ENCODE peak calls at places on chromosomes 7 and 10, in nine cellular contexts. One of them, this sample, is unnamed.

GRCh38 chr7:11748884-11749283 is 83.1 kb downstream of the THSD7A start:
- DNase-seq in Calu3: no peak
- DNase-seq in cardiac muscle cell: no peak
- DNase-seq in mammary epithelial cell: no peak
- DNase-seq in foreskin fibroblast: no peak
- DNase-seq in HFFc6: no peak
- DNase-seq in right atrium auricular region: no peak
- DNase-seq in RWPE1: no peak
- DNase-seq in CD8-positive, alpha-beta T cell: no peak
- DNase-seq in this sample: no peak

GRCh38 chr7:133934974-133935330 is 192.2 kb upstream of the LRGUK start:
- DNase-seq in Calu3: no peak
- DNase-seq in cardiac muscle cell: no peak
- DNase-seq in mammary epithelial cell: no peak
- DNase-seq in foreskin fibroblast: no peak
- DNase-seq in HFFc6: peak; percentile 9
- DNase-seq in right atrium auricular region: no peak
- DNase-seq in RWPE1: no peak
- DNase-seq in CD8-positive, alpha-beta T cell: no peak
- DNase-seq in this sample: no peak

GRCh38 chr10:20004087-20004523 is 187.9 kb downstream of the PLXDC2 start:
- DNase-seq in Calu3: no peak
- DNase-seq in cardiac muscle cell: peak; percentile 37
- DNase-seq in mammary epithelial cell: peak; percentile 43
- DNase-seq in foreskin fibroblast: no peak
- DNase-seq in HFFc6: no peak
- DNase-seq in right atrium auricular region: peak; percentile 71
- DNase-seq in RWPE1: no peak
- DNase-seq in CD8-positive, alpha-beta T cell: no peak
- DNase-seq in this sample: no peak

GRCh38 chr7:38796636-38797501 is 112.1 kb downstream of the VPS41 start:
- DNase-seq in Calu3: peak; percentile 79
- DNase-seq in cardiac muscle cell: peak; percentile 63
- DNase-seq in mammary epithelial cell: peak; percentile 39
- DNase-seq in foreskin fibroblast: peak; percentile 42
- DNase-seq in HFFc6: peak; percentile 52
- DNase-seq in right atrium auricular region: no peak
- DNase-seq in RWPE1: peak; percentile 37
- DNase-seq in CD8-positive, alpha-beta T cell: peak; percentile 25
- DNase-seq in this sample: peak; percentile 68

GRCh38 chr10:6114758-6115410 is 26.1 kb downstream of the RBM17 start:
- DNase-seq in Calu3: no peak
- DNase-seq in cardiac muscle cell: no peak
- DNase-seq in mammary epithelial cell: no peak
- DNase-seq in foreskin fibroblast: peak; percentile 72
- DNase-seq in HFFc6: peak; percentile 90
- DNase-seq in right atrium auricular region: no peak
- DNase-seq in RWPE1: peak; percentile 30
- DNase-seq in CD8-positive, alpha-beta T cell: no peak
- DNase-seq in this sample: no peak

GRCh38 chr7:139730746-139731612 is 46.8 kb downstream of the HIPK2 start:
- DNase-seq in Calu3: peak; percentile 25
- DNase-seq in cardiac muscle cell: no peak
- DNase-seq in mammary epithelial cell: no peak
- DNase-seq in foreskin fibroblast: peak; percentile 71
- DNase-seq in HFFc6: no peak
- DNase-seq in right atrium auricular region: peak; percentile 80
- DNase-seq in RWPE1: peak; percentile 4
- DNase-seq in CD8-positive, alpha-beta T cell: peak; percentile 58
- DNase-seq in this sample: no peak

GRCh38 chr10:4028027-4028471 is 243.0 kb upstream of the KLF6 start:
- DNase-seq in Calu3: no peak
- DNase-seq in cardiac muscle cell: no peak
- DNase-seq in mammary epithelial cell: peak; percentile 28
- DNase-seq in foreskin fibroblast: peak; percentile 33
- DNase-seq in HFFc6: no peak
- DNase-seq in right atrium auricular region: no peak
- DNase-seq in RWPE1: no peak
- DNase-seq in CD8-positive, alpha-beta T cell: no peak
- DNase-seq in this sample: no peak

GRCh38 chr10:28679941-28680752 is 2.8 kb downstream of the BAMBI start:
- DNase-seq in Calu3: peak; percentile 45
- DNase-seq in cardiac muscle cell: peak; percentile 67
- DNase-seq in mammary epithelial cell: peak; percentile 10
- DNase-seq in foreskin fibroblast: no peak
- DNase-seq in HFFc6: no peak
- DNase-seq in right atrium auricular region: no peak
- DNase-seq in RWPE1: no peak
- DNase-seq in CD8-positive, alpha-beta T cell: no peak
- DNase-seq in this sample: no peak

GRCh38 chr10:80580811-80581468 is 43.2 kb downstream of the SH2D4B start:
- DNase-seq in Calu3: no peak
- DNase-seq in cardiac muscle cell: peak; percentile 28
- DNase-seq in mammary epithelial cell: no peak
- DNase-seq in foreskin fibroblast: no peak
- DNase-seq in HFFc6: no peak
- DNase-seq in right atrium auricular region: no peak
- DNase-seq in RWPE1: no peak
- DNase-seq in CD8-positive, alpha-beta T cell: no peak
- DNase-seq in this sample: no peak

GRCh38 chr10:80582561-80582960 is 44.9 kb downstream of the SH2D4B start:
- DNase-seq in Calu3: no peak
- DNase-seq in cardiac muscle cell: no peak
- DNase-seq in mammary epithelial cell: no peak
- DNase-seq in foreskin fibroblast: no peak
- DNase-seq in HFFc6: no peak
- DNase-seq in right atrium auricular region: peak; percentile 5
- DNase-seq in RWPE1: no peak
- DNase-seq in CD8-positive, alpha-beta T cell: no peak
- DNase-seq in this sample: no peak

GRCh38 chr10:80585812-80586211 is 48.1 kb downstream of the SH2D4B start:
- DNase-seq in Calu3: no peak
- DNase-seq in cardiac muscle cell: no peak
- DNase-seq in mammary epithelial cell: no peak
- DNase-seq in foreskin fibroblast: no peak
- DNase-seq in HFFc6: no peak
- DNase-seq in right atrium auricular region: peak; percentile 23
- DNase-seq in RWPE1: no peak
- DNase-seq in CD8-positive, alpha-beta T cell: no peak
- DNase-seq in this sample: no peak

GRCh38 chr10:80581469-80581835 is 43.8 kb downstream of the SH2D4B start:
- DNase-seq in Calu3: no peak
- DNase-seq in cardiac muscle cell: no peak
- DNase-seq in mammary epithelial cell: no peak
- DNase-seq in foreskin fibroblast: no peak
- DNase-seq in HFFc6: no peak
- DNase-seq in right atrium auricular region: peak; percentile 30
- DNase-seq in RWPE1: no peak
- DNase-seq in CD8-positive, alpha-beta T cell: no peak
- DNase-seq in this sample: no peak

DNA sequence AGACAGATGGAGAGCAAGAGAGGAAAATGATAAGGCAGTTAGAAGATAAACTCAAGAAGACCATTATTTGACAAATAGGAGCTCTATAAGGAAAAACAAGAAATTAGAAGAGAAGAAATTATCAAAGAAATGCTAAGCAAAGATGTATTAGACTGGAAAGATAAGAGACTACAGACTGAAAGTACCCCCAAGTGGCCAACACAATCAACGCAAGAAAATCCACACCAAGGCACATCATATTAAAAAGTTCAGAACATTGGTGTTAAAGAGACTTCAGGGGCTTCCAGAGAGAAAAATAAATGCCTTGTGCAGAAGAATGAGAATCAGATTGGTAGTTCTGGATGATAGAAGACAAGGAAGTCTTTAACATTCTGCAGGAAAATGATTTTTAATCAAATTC is 46.0 kb downstream of the SH2D4B start:
- DNase-seq in Calu3: no peak
- DNase-seq in cardiac muscle cell: no peak
- DNase-seq in mammary epithelial cell: no peak
- DNase-seq in foreskin fibroblast: no peak
- DNase-seq in HFFc6: no peak
- DNase-seq in right atrium auricular region: no peak
- DNase-seq in RWPE1: no peak
- DNase-seq in CD8-positive, alpha-beta T cell: no peak
- DNase-seq in this sample: no peak
- TF ChIP-seq CTCF in Calu3: no peak
- TF ChIP-seq CTCF in cardiac muscle cell: no peak
- TF ChIP-seq CTCF in mammary epithelial cell: no peak
- TF ChIP-seq CTCF in foreskin fibroblast: no peak
- TF ChIP-seq CTCF in HFFc6: no peak
- TF ChIP-seq CTCF in right atrium auricular region: peak; percentile 20
- TF ChIP-seq CTCF in RWPE1: no peak
- TF ChIP-seq CTCF in CD8-positive, alpha-beta T cell: no peak
- TF ChIP-seq CTCF in this sample: no peak

GRCh38 chr10:103540722-103541121 is 47.2 kb downstream of the NEURL1 start:
- DNase-seq in Calu3: no peak
- DNase-seq in cardiac muscle cell: no peak
- DNase-seq in mammary epithelial cell: peak; percentile 30
- DNase-seq in foreskin fibroblast: no peak
- DNase-seq in HFFc6: peak; percentile 61
- DNase-seq in right atrium auricular region: no peak
- DNase-seq in RWPE1: no peak
- DNase-seq in CD8-positive, alpha-beta T cell: no peak
- DNase-seq in this sample: no peak

GRCh38 chr10:103544657-103545310 is 51.3 kb downstream of the NEURL1 start:
- DNase-seq in Calu3: no peak
- DNase-seq in cardiac muscle cell: no peak
- DNase-seq in mammary epithelial cell: no peak
- DNase-seq in foreskin fibroblast: no peak
- DNase-seq in HFFc6: no peak
- DNase-seq in right atrium auricular region: no peak
- DNase-seq in RWPE1: no peak
- DNase-seq in CD8-positive, alpha-beta T cell: no peak
- DNase-seq in this sample: no peak

GRCh38 chr10:103545366-103545765 is 51.9 kb downstream of the NEURL1 start:
- DNase-seq in Calu3: no peak
- DNase-seq in cardiac muscle cell: no peak
- DNase-seq in mammary epithelial cell: no peak
- DNase-seq in foreskin fibroblast: no peak
- DNase-seq in HFFc6: no peak
- DNase-seq in right atrium auricular region: no peak
- DNase-seq in RWPE1: no peak
- DNase-seq in CD8-positive, alpha-beta T cell: no peak
- DNase-seq in this sample: no peak

GRCh38 chr10:103543617-103544525 is 50.4 kb downstream of the NEURL1 start:
- DNase-seq in Calu3: no peak
- DNase-seq in cardiac muscle cell: no peak
- DNase-seq in mammary epithelial cell: no peak
- DNase-seq in foreskin fibroblast: no peak
- DNase-seq in HFFc6: no peak
- DNase-seq in right atrium auricular region: no peak
- DNase-seq in RWPE1: no peak
- DNase-seq in CD8-positive, alpha-beta T cell: no peak
- DNase-seq in this sample: no peak

GRCh38 chr10:103542764-103543616 is 49.5 kb downstream of the NEURL1 start:
- DNase-seq in Calu3: no peak
- DNase-seq in cardiac muscle cell: peak; percentile 49
- DNase-seq in mammary epithelial cell: peak; percentile 25
- DNase-seq in foreskin fibroblast: peak; percentile 23
- DNase-seq in HFFc6: peak; percentile 49
- DNase-seq in right atrium auricular region: no peak
- DNase-seq in RWPE1: no peak
- DNase-seq in CD8-positive, alpha-beta T cell: peak; percentile 29
- DNase-seq in this sample: peak; percentile 16
- TF ChIP-seq CTCF in Calu3: no peak
- TF ChIP-seq CTCF in cardiac muscle cell: peak; percentile 62
- TF ChIP-seq CTCF in mammary epithelial cell: peak; percentile 52
- TF ChIP-seq CTCF in foreskin fibroblast: peak; percentile 73
- TF ChIP-seq CTCF in HFFc6: peak; percentile 69
- TF ChIP-seq CTCF in right atrium auricular region: peak; percentile 54
- TF ChIP-seq CTCF in RWPE1: peak; percentile 50
- TF ChIP-seq CTCF in CD8-positive, alpha-beta T cell: peak; percentile 38
- TF ChIP-seq CTCF in this sample: peak; percentile 63

GRCh38 chr10:23157691-23158369 is 34.3 kb upstream of the PTF1A start:
- DNase-seq in Calu3: no peak
- DNase-seq in cardiac muscle cell: peak; percentile 53
- DNase-seq in mammary epithelial cell: peak; percentile 33
- DNase-seq in foreskin fibroblast: peak; percentile 24
- DNase-seq in HFFc6: peak; percentile 10
- DNase-seq in right atrium auricular region: no peak
- DNase-seq in RWPE1: peak; percentile 38
- DNase-seq in CD8-positive, alpha-beta T cell: no peak
- DNase-seq in this sample: no peak
- TF ChIP-seq CTCF in Calu3: no peak
- TF ChIP-seq CTCF in cardiac muscle cell: no peak
- TF ChIP-seq CTCF in mammary epithelial cell: no peak
- TF ChIP-seq CTCF in foreskin fibroblast: no peak
- TF ChIP-seq CTCF in HFFc6: no peak
- TF ChIP-seq CTCF in right atrium auricular region: no peak
- TF ChIP-seq CTCF in RWPE1: no peak
- TF ChIP-seq CTCF in CD8-positive, alpha-beta T cell: no peak
- TF ChIP-seq CTCF in this sample: no peak

GRCh38 chr7:142338633-142339501 is 81.0 kb upstream of the PRSS58 start:
- DNase-seq in Calu3: no peak
- DNase-seq in cardiac muscle cell: peak; percentile 77
- DNase-seq in mammary epithelial cell: no peak
- DNase-seq in foreskin fibroblast: no peak
- DNase-seq in HFFc6: peak; percentile 20
- DNase-seq in right atrium auricular region: no peak
- DNase-seq in RWPE1: no peak
- DNase-seq in CD8-positive, alpha-beta T cell: peak; percentile 33
- DNase-seq in this sample: no peak
- TF ChIP-seq CTCF in Calu3: no peak
- TF ChIP-seq CTCF in cardiac muscle cell: peak; percentile 34
- TF ChIP-seq CTCF in mammary epithelial cell: peak; percentile 55
- TF ChIP-seq CTCF in foreskin fibroblast: no peak
- TF ChIP-seq CTCF in HFFc6: peak; percentile 69
- TF ChIP-seq CTCF in right atrium auricular region: no peak
- TF ChIP-seq CTCF in RWPE1: no peak
- TF ChIP-seq CTCF in CD8-positive, alpha-beta T cell: no peak
- TF ChIP-seq CTCF in this sample: peak; percentile 22

DNA sequence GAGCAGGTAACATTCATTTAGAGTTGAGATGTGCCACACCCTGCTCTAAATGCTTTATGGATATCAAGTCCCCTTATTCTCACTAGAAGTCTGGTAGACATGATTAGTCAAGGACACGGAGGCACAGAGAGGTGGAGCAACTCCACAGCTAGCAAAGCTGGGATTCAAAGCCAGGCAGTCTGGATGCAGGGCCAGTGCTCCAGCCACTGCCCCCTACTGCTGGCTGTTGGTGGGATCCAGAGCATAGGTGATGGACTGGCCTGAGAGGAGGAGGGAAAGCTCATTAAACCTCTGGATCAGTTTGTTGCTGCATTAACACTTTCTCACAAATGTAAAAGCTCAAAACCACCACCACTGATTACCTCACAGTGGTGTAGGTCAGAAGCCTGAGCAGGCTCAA is 22.6 kb upstream of the KBTBD2 start:
- DNase-seq in Calu3: no peak
- DNase-seq in cardiac muscle cell: no peak
- DNase-seq in mammary epithelial cell: no peak
- DNase-seq in foreskin fibroblast: no peak
- DNase-seq in HFFc6: no peak
- DNase-seq in right atrium auricular region: no peak
- DNase-seq in RWPE1: no peak
- DNase-seq in CD8-positive, alpha-beta T cell: no peak
- DNase-seq in this sample: no peak
- TF ChIP-seq CTCF in Calu3: peak; percentile 21
- TF ChIP-seq CTCF in cardiac muscle cell: peak; percentile 22
- TF ChIP-seq CTCF in mammary epithelial cell: no peak
- TF ChIP-seq CTCF in foreskin fibroblast: no peak
- TF ChIP-seq CTCF in HFFc6: peak; percentile 35
- TF ChIP-seq CTCF in right atrium auricular region: peak; percentile 9
- TF ChIP-seq CTCF in RWPE1: no peak
- TF ChIP-seq CTCF in CD8-positive, alpha-beta T cell: no peak
- TF ChIP-seq CTCF in this sample: no peak

This sample was measured in neural crest cell.